ENCODE peak calls at places on chromosomes 12 and 14, in ten cellular contexts. Q, E, I, Y, K, P, M, T, C and L are unnamed samples.

GRCh38 chr12:92753976-92754885 is 51.4 kb downstream of the PLEKHG7 start:
- DNase-seq in Y (no peak), C (no peak), Q (no peak), T (no peak), E (peak), I (no peak), M (no peak), K (no peak), P (no peak), L (no peak)

GRCh38 chr12:86376052-86376451 is 119.9 kb upstream of the MGAT4C start:
- DNase-seq in I (no peak), K (no peak), E (no peak), T (no peak), M (no peak), P (no peak), C (no peak), Y (no peak), Q (no peak), L (no peak)

GRCh38 chr14:95514131-95515079 is 2.0 kb downstream of the SYNE3 start:
- DNase-seq in E (no peak), Q (no peak), Y (no peak), M (no peak), I (peak), P (no peak), K (no peak), T (peak), C (no peak), L (no peak)

GRCh38 chr14:33309081-33309480 is 370.4 kb downstream of the NPAS3 start:
- DNase-seq in T (no peak), P (no peak), Q (no peak), C (no peak), Y (no peak), M (no peak), I (no peak), K (no peak), E (no peak), L (no peak)

GRCh38 chr12:6526201-6526600 is 8.1 kb upstream of the GAPDH start:
- DNase-seq in P (no peak), M (no peak), T (no peak), Q (no peak), Y (no peak), I (no peak), E (no peak), C (no peak), K (no peak), L (no peak)

GRCh38 chr12:12722351-12723146 is 5.4 kb downstream of the CDKN1B start:
- DNase-seq in C (peak), Y (no peak), E (peak), P (no peak), T (no peak), Q (no peak), K (peak), M (no peak), I (no peak), L (no peak)

GRCh38 chr12:11026118-11026517 is 3.7 kb upstream of the TAS2R19 start:
- DNase-seq in T (no peak), K (no peak), Y (no peak), I (no peak), M (no peak), Q (no peak), E (no peak), P (no peak), C (no peak), L (no peak)

GRCh38 chr12:119308743-119309456 is 25.6 kb upstream of the CCDC60 start:
- DNase-seq in K (no peak), T (no peak), C (no peak), Y (no peak), Q (no peak), E (no peak), P (no peak), I (no peak), M (no peak), L (peak)

GRCh38 chr12:119714614-119715267 is 46.8 kb downstream of the PRKAB1 start:
- DNase-seq in P (no peak), Q (no peak), K (no peak), C (no peak), E (no peak), M (no peak), T (no peak), I (no peak), Y (no peak), L (no peak)

GRCh38 chr12:95918194-95918993 is 24.0 kb downstream of the CCDC38 start:
- DNase-seq in I (peak), E (peak), K (peak), M (no peak), C (peak), T (peak), P (no peak), Y (no peak), Q (peak), L (no peak)

GRCh38 chr12:44972746-44973421 is 78.0 kb downstream of the DBX2 start:
- DNase-seq in I (no peak), M (no peak), Q (no peak), P (no peak), C (peak), T (no peak), K (no peak), Y (no peak), E (peak), L (no peak)

GRCh38 chr12:57738661-57739237 is at the start of gene AGAP2:
- DNase-seq in C (peak), T (no peak), M (no peak), Q (no peak), P (no peak), E (peak), Y (peak), I (no peak), K (no peak), L (no peak)

GRCh38 chr14:102840115-102840514 is 62.9 kb downstream of the TRAF3 start:
- DNase-seq in C (no peak), Y (no peak), T (no peak), P (no peak), E (no peak), K (no peak), I (no peak), M (no peak), Q (no peak), L (no peak)

DNA sequence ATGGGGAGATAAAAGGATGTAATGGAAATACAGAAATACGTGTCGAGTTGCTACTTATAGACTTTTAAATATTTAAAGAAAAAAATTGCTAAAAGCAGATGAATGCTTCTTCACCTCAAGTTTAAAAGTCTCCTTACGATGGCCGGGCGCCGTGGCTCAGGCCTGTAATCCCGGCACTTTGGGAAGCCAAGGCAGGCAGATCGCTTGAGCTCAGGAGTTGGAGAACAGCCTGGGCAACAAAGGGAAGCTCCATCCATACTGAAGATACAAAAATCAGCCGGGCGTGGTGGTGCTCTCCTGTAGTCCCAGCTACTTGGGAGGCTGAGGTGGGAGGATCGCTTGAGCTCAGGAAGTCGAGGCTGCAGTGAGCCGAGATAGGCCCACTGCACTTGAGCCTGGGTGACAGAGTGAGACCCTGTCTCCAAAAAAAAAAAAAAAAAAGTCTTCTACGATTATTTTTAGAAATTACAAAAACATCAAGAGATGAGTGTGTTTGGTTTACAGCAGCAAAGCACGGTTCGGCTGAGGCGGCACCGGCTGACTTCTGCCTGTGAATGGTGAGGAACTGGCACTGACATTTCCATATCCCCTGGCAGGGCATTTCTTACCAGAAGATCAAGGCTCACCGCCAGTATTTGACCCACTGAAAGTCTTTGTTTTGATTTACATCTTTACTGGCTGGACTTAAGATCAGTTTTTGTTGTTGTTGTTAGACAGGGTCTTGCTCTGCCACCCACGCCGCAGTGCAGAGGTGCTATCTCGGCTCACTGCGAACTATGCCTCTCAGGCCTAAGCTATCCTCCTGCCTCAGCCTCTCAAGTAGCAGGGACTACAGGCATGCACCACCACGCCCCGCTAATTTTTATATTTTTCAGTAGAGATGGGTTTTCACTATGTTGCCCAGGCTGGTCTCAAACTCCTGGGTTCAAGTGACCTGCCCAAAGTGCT is 3.9 kb upstream of the MTA1 start:
- DNase-seq in P (no peak), C (no peak), Q (no peak), T (no peak), E (no peak), K (no peak), M (no peak), I (no peak), Y (no peak), L (no peak)
- H3K27ac ChIP-seq in P (no peak), C (peak), Q (peak), T (no peak), E (no peak), K (no peak), M (no peak), I (no peak), Y (no peak), L (peak)

GRCh38 chr12:3684449-3685051 is 68.4 kb downstream of the CRACR2A start:
- DNase-seq in K (no peak), P (no peak), M (no peak), I (no peak), E (no peak), Y (no peak), C (peak), Q (peak), T (no peak), L (no peak)
- H3K27ac ChIP-seq in K (no peak), P (no peak), M (no peak), I (no peak), E (no peak), Y (no peak), C (peak), Q (peak), T (no peak), L (no peak)

GRCh38 chr12:124395284-124395752 is 100.4 kb downstream of the RFLNA start:
- DNase-seq in Y (no peak), Q (no peak), M (no peak), E (no peak), T (no peak), I (no peak), P (no peak), C (no peak), K (no peak), L (no peak)

GRCh38 chr12:124395986-124396385 is 101.1 kb downstream of the RFLNA start:
- DNase-seq in C (no peak), I (no peak), T (no peak), K (no peak), P (no peak), E (no peak), Y (no peak), M (no peak), Q (no peak), L (no peak)

GRCh38 chr12:124397807-124398577 is 103.1 kb downstream of the RFLNA start:
- DNase-seq in E (no peak), K (no peak), M (no peak), Y (no peak), P (no peak), C (peak), T (no peak), Q (peak), I (peak), L (peak)

GRCh38 chr12:124397399-124397679 is 102.4 kb downstream of the RFLNA start:
- DNase-seq in K (no peak), M (no peak), I (no peak), E (no peak), C (no peak), T (no peak), Y (no peak), Q (no peak), P (no peak), L (no peak)

GRCh38 chr12:124396544-124397398 is 101.9 kb downstream of the RFLNA start:
- DNase-seq in K (no peak), I (peak), C (no peak), Y (no peak), T (no peak), P (no peak), M (no peak), Q (no peak), E (no peak), L (no peak)
- H3K27ac ChIP-seq in K (no peak), I (no peak), C (no peak), Y (no peak), T (no peak), P (no peak), M (no peak), Q (peak), E (no peak), L (no peak)

GRCh38 chr12:106136263-106136662 is 2.5 kb downstream of the NUAK1 start:
- DNase-seq in E (peak), Q (peak), P (peak), T (peak), M (peak), I (peak), C (peak), K (peak), Y (peak), L (peak)
- H3K27ac ChIP-seq in E (no peak), Q (peak), P (no peak), T (peak), M (peak), I (peak), C (no peak), K (no peak), Y (no peak), L (peak)

GRCh38 chr12:47689215-47689614 is 16.6 kb downstream of the RPAP3 start:
- DNase-seq in I (no peak), E (no peak), Y (no peak), K (no peak), M (no peak), Q (no peak), P (no peak), C (no peak), T (no peak), L (no peak)
- H3K27ac ChIP-seq in I (no peak), E (no peak), Y (no peak), K (no peak), M (no peak), Q (no peak), P (no peak), C (no peak), T (no peak), L (no peak)

DNA sequence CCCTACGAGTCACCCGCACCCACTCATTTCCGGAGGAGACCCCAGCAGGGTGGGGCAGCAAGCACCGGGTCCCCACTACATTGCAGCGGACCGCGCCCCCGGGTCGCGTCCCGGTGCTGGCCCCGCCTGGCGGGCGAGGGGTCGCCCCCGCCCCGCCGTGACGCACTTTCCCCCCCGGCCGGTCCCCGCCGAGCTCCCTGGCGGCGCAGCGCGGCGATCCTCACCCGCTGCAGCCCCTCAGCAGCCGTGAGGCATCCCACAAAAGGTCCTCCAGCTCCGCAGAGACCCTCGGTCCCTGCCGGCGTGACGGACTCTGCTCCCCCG is 106.0 kb downstream of the PRICKLE1 start:
- DNase-seq in C (no peak), M (no peak), I (no peak), E (peak), Q (no peak), P (no peak), K (peak), T (no peak), Y (peak), L (no peak)
- H3K27ac ChIP-seq in C (peak), M (peak), I (peak), E (peak), Q (peak), P (no peak), K (no peak), T (peak), Y (peak), L (peak)

DNA sequence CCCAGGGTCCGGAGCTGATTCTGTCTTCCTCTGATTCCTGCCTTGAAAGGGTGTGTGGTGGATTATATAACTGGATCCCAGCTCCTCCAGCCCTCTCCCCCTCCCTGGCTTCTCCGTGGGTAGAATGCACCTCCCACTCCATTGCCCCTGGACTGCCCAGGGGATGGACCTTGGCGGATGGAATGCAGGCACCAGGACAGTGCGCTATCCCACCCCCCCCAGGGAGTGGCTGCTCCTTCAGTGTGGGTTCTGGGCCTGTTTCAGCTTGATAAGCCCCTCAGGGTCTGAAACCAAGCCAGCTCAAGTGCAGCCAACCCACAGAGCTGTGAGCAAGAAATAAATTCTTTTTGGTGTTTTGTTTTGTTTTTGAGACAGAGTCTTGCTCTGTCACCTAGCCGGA is 112.4 kb upstream of the TMEM132D start:
- DNase-seq in T (no peak), I (no peak), P (no peak), C (no peak), M (no peak), K (no peak), E (no peak), Y (no peak), Q (no peak), L (no peak)
- H3K27ac ChIP-seq in T (no peak), I (no peak), P (no peak), C (no peak), M (no peak), K (no peak), E (no peak), Y (no peak), Q (no peak), L (no peak)

DNA sequence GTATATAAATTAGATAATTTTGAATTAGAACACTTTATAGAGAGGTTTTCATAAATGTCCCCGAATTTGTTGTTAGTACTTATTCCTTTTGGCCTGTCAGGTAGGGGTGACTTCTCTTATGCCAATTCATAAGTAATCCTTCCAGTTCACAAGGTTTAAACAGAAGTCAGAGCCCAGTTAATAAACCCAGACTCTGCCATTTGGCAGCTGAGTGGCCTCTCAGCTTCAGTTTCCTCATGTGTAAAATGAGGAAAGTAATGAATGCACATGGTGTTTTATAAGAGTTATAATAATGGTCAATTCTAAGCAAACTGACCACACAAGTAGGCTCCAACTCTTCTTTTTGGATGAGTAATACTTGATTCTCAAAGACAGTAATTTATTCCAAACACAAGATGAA is 10.3 kb downstream of the MTERF2 start:
- DNase-seq in P (no peak), K (no peak), T (no peak), C (no peak), M (no peak), E (peak), Y (no peak), I (no peak), Q (no peak), L (no peak)
- H3K27ac ChIP-seq in P (no peak), K (no peak), T (peak), C (peak), M (no peak), E (no peak), Y (no peak), I (no peak), Q (peak), L (peak)